ENCODE peak calls at places on chromosomes 13 and 19, in five cellular contexts. N is transverse colon, J is IMR-90, V is ovary, H is suprapubic skin. U is an unnamed sample. For H3K4me1, the result is how much of the 10 kb centered on the place peaks cover.

GRCh38 chr13:44406617-44407016 is 33.0 kb downstream of the SERP2 start:
- DNase-seq in N (no peak), J (no peak), V (no peak), H (no peak), U (no peak)

GRCh38 chr19:44212865-44213346 is 574 bp downstream of the ZNF227 start:
- DNase-seq in N (no peak), J (peak), V (no peak), H (no peak), U (no peak)

GRCh38 chr19:45404557-45405434 is at the start of gene PPP1R13L:
- DNase-seq in N (peak), J (peak), V (peak), H (peak), U (peak)

GRCh38 chr13:98717256-98717655 is 35.2 kb downstream of the SLC15A1 start:
- DNase-seq in N (no peak), J (no peak), V (no peak), H (no peak), U (no peak)

GRCh38 chr19:38617764-38618589 is at the start of gene MAP4K1:
- DNase-seq in N (peak), J (no peak), V (no peak), H (no peak), U (peak)

GRCh38 chr19:11539495-11540365 is 1.1 kb downstream of the CNN1 start:
- DNase-seq in N (peak), J (peak), V (peak), H (no peak), U (no peak)

GRCh38 chr19:47049307-47049700 is 880 bp upstream of the TMEM160 start:
- DNase-seq in N (no peak), J (peak), V (no peak), H (no peak), U (no peak)

GRCh38 chr19:44113784-44114390 is 688 bp downstream of the ZNF225 start:
- DNase-seq in N (peak), J (peak), V (peak), H (no peak), U (no peak)

GRCh38 chr13:110479648-110480047 is 81.9 kb downstream of the RAB20 start:
- DNase-seq in N (no peak), J (no peak), V (peak), H (no peak), U (no peak)

GRCh38 chr19:4781851-4782250 is 9.7 kb upstream of the FEM1A start:
- DNase-seq in N (no peak), J (no peak), V (no peak), H (no peak), U (no peak)

GRCh38 chr13:19888799-19889198 is 25.4 kb upstream of the ZMYM5 start:
- DNase-seq in N (no peak), J (peak), V (no peak), H (no peak), U (no peak)

GRCh38 chr13:85254641-85255040 is 544.6 kb downstream of the SLITRK6 start:
- DNase-seq in N (no peak), J (no peak), V (no peak), H (no peak), U (no peak)

GRCh38 chr19:47272448-47273312 is 2.0 kb upstream of the INAFM1 start:
- DNase-seq in N (peak), J (no peak), V (peak), H (no peak), U (peak)

GRCh38 chr19:34173145-34173956 is 1.0 kb downstream of the LSM14A start:
- DNase-seq in N (peak), J (peak), V (peak), H (no peak), U (peak)

GRCh38 chr19:2391118-2391725 is 31.2 kb downstream of the TMPRSS9 start:
- DNase-seq in N (no peak), J (peak), V (peak), H (no peak), U (peak)

GRCh38 chr13:44686478-44687071 is 110.4 kb upstream of the TSC22D1 start:
- DNase-seq in N (no peak), J (no peak), V (no peak), H (no peak), U (no peak)

GRCh38 chr19:33194884-33195710 is 967 bp downstream of the LRP3 start:
- DNase-seq in N (peak), J (peak), V (peak), H (no peak), U (peak)

GRCh38 chr19:44683434-44684210 is 12.3 kb downstream of the CEACAM19 start:
- DNase-seq in N (no peak), J (no peak), V (no peak), H (no peak), U (peak)

GRCh38 chr19:30535011-30535410 is 162.8 kb downstream of the ZNF536 start:
- DNase-seq in N (no peak), J (no peak), V (no peak), H (no peak), U (no peak)

GRCh38 chr19:16148443-16149045 is 5.1 kb downstream of the HSH2D start:
- DNase-seq in N (no peak), J (no peak), V (no peak), H (no peak), U (no peak)

GRCh38 chr19:16142032-16142580 is 1.4 kb upstream of the HSH2D start:
- DNase-seq in N (no peak), J (no peak), V (no peak), H (no peak), U (no peak)

GRCh38 chr19:16144216-16144581 is 714 bp downstream of the HSH2D start:
- DNase-seq in N (no peak), J (no peak), V (no peak), H (no peak), U (no peak)

GRCh38 chr19:16143399-16144215 is at the start of gene HSH2D:
- DNase-seq in N (peak), J (no peak), V (no peak), H (no peak), U (peak)

DNA sequence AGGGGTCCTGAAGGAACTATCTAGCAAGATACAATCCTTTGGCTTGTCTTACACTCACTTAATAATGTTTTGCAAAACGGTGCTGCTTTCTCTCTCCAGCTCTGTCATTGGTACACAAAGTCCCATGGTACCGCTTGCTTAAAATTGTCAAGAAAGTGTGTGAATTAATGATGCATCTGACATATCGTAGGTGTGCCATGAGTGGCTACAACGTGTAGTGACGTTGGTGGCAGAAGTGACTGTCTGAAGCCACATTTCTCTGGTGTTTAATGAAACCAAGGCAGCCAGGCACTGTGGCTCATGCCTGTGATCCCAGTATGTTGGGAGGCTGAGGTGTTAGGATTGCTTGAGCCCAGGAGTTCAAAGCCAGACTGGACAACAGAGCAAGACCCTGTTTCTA is 2.6 kb downstream of the HSH2D start:
- DNase-seq in N (no peak), J (no peak), V (no peak), H (no peak), U (no peak)
- TF ChIP-seq POLR2A in N (no peak), J (no peak), V (no peak), H (no peak), U (no peak)

GRCh38 chr19:49809155-49809986 is 3.7 kb downstream of the FUZ start:
- DNase-seq in N (peak), J (no peak), V (peak), H (peak), U (peak)
- TF ChIP-seq CTCF in N (no peak), J (no peak), V (no peak), H (no peak), U (peak)

GRCh38 chr19:15249560-15249874 is 17.3 kb upstream of the EPHX3 start:
- DNase-seq in N (no peak), J (no peak), V (no peak), H (no peak), U (no peak)
- H3K4me1 ChIP-seq in N (half or more), J (under half), V (under half), H (half or more), U (half or more)

GRCh38 chr19:18194208-18194530 is 1.2 kb downstream of the MPV17L2 start:
- DNase-seq in N (no peak), J (no peak), V (no peak), H (no peak), U (no peak)

GRCh38 chr19:18194554-18195238 is 1.7 kb downstream of the MPV17L2 start:
- DNase-seq in N (peak), J (peak), V (peak), H (no peak), U (no peak)

GRCh38 chr19:18192673-18193387 is at the start of gene MPV17L2:
- DNase-seq in N (peak), J (peak), V (peak), H (peak), U (peak)

GRCh38 chr19:18191640-18192062 is 1.4 kb upstream of the MPV17L2 start:
- DNase-seq in N (peak), J (no peak), V (no peak), H (no peak), U (no peak)

DNA sequence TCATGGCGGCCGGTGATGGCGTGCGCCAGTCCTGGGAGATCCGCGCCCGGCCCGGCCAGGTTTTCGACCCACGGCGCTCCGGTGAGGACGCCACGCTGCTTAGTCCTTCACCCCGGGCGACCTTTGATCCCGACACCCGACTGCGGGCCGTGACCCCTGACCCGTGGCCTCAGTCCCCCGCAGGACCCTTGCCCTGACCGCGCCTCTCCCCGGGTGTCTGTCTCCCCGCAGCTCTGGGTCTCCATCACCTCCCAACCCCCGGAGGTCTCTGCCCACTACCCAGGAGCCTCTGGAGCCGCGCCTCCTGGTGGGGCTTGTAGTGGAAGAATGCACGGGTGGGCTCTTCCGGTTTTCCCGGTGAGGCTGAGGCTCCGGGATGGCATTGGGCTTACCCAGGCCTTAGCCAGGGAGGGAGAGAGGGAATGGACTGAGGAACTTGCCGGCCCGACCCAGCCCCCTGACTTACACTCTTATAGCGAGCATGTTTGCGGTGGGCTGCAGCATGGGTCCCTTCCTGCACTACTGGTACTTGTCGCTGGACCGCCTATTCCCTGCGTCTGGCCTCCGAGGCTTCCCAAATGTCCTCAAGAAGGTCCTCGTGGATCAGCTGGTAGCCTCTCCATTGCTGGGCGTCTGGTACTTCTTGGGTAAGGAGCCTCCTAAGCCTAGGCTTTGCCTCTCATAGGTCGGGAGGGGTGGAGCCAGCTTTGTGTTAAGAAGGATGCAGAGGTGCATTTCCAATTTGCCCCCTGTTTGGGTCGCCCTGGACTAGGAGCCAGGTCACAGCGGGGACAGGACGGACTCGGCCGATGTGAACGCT is 580 bp downstream of the MPV17L2 start:
- DNase-seq in N (no peak), J (no peak), V (peak), H (no peak), U (no peak)
- TF ChIP-seq POLR2A in N (no peak), J (no peak), V (no peak), H (no peak), U (no peak)

GRCh38 chr19:7331446-7331845 is 17.3 kb upstream of the ARHGEF18 start:
- DNase-seq in N (no peak), J (no peak), V (no peak), H (no peak), U (no peak)

GRCh38 chr19:7327802-7328201 is 20.9 kb upstream of the ARHGEF18 start:
- DNase-seq in N (no peak), J (no peak), V (no peak), H (no peak), U (no peak)

GRCh38 chr19:7328647-7329046 is 20.1 kb upstream of the ARHGEF18 start:
- DNase-seq in N (no peak), J (no peak), V (no peak), H (no peak), U (no peak)

GRCh38 chr19:7326105-7326877 is 22.4 kb upstream of the ARHGEF18 start:
- DNase-seq in N (peak), J (no peak), V (no peak), H (no peak), U (peak)
- TF ChIP-seq CTCF in N (peak), J (no peak), V (no peak), H (no peak), U (peak)

GRCh38 chr19:10102787-10103236 is 334 bp upstream of the ANGPTL6 start:
- DNase-seq in N (no peak), J (no peak), V (no peak), H (no peak), U (no peak)
- H3K4me1 ChIP-seq in N (under half), J (under half), V (under half), H (under half), U (under half)